ENCODE peak calls at places on chromosomes 13 and 19, in five cellular contexts. One of them, this sample, is unnamed. For H3K9me3, the result is how much of the 10 kb centered on the place peaks cover.

GRCh38 chr19:39937094-39937493 is 2.7 kb upstream of the FCGBP start:
- DNase-seq in Caco-2: no peak
- DNase-seq in PC-3: no peak
- DNase-seq in fibroblast of lung: no peak
- DNase-seq in heart right ventricle: no peak
- DNase-seq in this sample: no peak

GRCh38 chr13:50592412-50593145 is 250.9 kb downstream of the DLEU7 start:
- DNase-seq in Caco-2: no peak
- DNase-seq in PC-3: peak
- DNase-seq in fibroblast of lung: peak
- DNase-seq in heart right ventricle: no peak
- DNase-seq in this sample: no peak

GRCh38 chr19:36489920-36490415 is 607 bp upstream of the ZNF566 start:
- DNase-seq in Caco-2: peak
- DNase-seq in PC-3: peak
- DNase-seq in fibroblast of lung: peak
- DNase-seq in heart right ventricle: peak
- DNase-seq in this sample: peak

GRCh38 chr13:45370922-45371406 is 30.0 kb upstream of the TPT1 start:
- DNase-seq in Caco-2: no peak
- DNase-seq in PC-3: peak
- DNase-seq in fibroblast of lung: peak
- DNase-seq in heart right ventricle: peak
- DNase-seq in this sample: peak

GRCh38 chr19:31415322-31415721 is 66.1 kb upstream of the TSHZ3 start:
- DNase-seq in Caco-2: no peak
- DNase-seq in PC-3: no peak
- DNase-seq in fibroblast of lung: no peak
- DNase-seq in heart right ventricle: no peak
- DNase-seq in this sample: no peak

GRCh38 chr13:87123987-87124784 is 547.0 kb upstream of the SLITRK5 start:
- DNase-seq in Caco-2: peak
- DNase-seq in PC-3: peak
- DNase-seq in fibroblast of lung: peak
- DNase-seq in heart right ventricle: peak
- DNase-seq in this sample: peak

GRCh38 chr13:106534844-106535551 is 464 bp downstream of the EFNB2 start:
- DNase-seq in Caco-2: no peak
- DNase-seq in PC-3: peak
- DNase-seq in fibroblast of lung: peak
- DNase-seq in heart right ventricle: peak
- DNase-seq in this sample: peak

GRCh38 chr13:60016229-60016628 is 147.5 kb downstream of the DIAPH3 start:
- DNase-seq in Caco-2: no peak
- DNase-seq in PC-3: no peak
- DNase-seq in fibroblast of lung: peak
- DNase-seq in heart right ventricle: no peak
- DNase-seq in this sample: no peak

GRCh38 chr19:37942516-37942902 is 35.5 kb downstream of the SIPA1L3 start:
- DNase-seq in Caco-2: no peak
- DNase-seq in PC-3: no peak
- DNase-seq in fibroblast of lung: no peak
- DNase-seq in heart right ventricle: no peak
- DNase-seq in this sample: no peak

GRCh38 chr13:94696171-94696570 is 16.2 kb downstream of the SOX21 start:
- DNase-seq in Caco-2: no peak
- DNase-seq in PC-3: no peak
- DNase-seq in fibroblast of lung: no peak
- DNase-seq in heart right ventricle: no peak
- DNase-seq in this sample: no peak

GRCh38 chr13:38417727-38418126 is 68.1 kb downstream of the UFM1 start:
- DNase-seq in Caco-2: peak
- DNase-seq in PC-3: peak
- DNase-seq in fibroblast of lung: peak
- DNase-seq in heart right ventricle: no peak
- DNase-seq in this sample: no peak

GRCh38 chr19:10289836-10290438 is at the start of gene ICAM5:
- DNase-seq in Caco-2: no peak
- DNase-seq in PC-3: peak
- DNase-seq in fibroblast of lung: no peak
- DNase-seq in heart right ventricle: no peak
- DNase-seq in this sample: no peak

GRCh38 chr13:84645196-84646071 is 763.2 kb upstream of the SLITRK1 start:
- DNase-seq in Caco-2: no peak
- DNase-seq in PC-3: no peak
- DNase-seq in fibroblast of lung: no peak
- DNase-seq in heart right ventricle: no peak
- DNase-seq in this sample: peak

GRCh38 chr13:58085819-58086218 is 454.3 kb downstream of the PCDH17 start:
- DNase-seq in Caco-2: no peak
- DNase-seq in PC-3: no peak
- DNase-seq in fibroblast of lung: no peak
- DNase-seq in heart right ventricle: no peak
- DNase-seq in this sample: no peak

GRCh38 chr13:24680258-24680920 is at the start of gene ATP12A:
- DNase-seq in Caco-2: no peak
- DNase-seq in PC-3: no peak
- DNase-seq in fibroblast of lung: no peak
- DNase-seq in heart right ventricle: no peak
- DNase-seq in this sample: peak

GRCh38 chr13:53782400-53783030 is 753.9 kb downstream of the OLFM4 start:
- DNase-seq in Caco-2: no peak
- DNase-seq in PC-3: peak
- DNase-seq in fibroblast of lung: peak
- DNase-seq in heart right ventricle: no peak
- DNase-seq in this sample: peak

GRCh38 chr19:42284066-42284501 is 15.0 kb downstream of the CIC start:
- DNase-seq in Caco-2: peak
- DNase-seq in PC-3: no peak
- DNase-seq in fibroblast of lung: peak
- DNase-seq in heart right ventricle: peak
- DNase-seq in this sample: peak

GRCh38 chr13:102028198-102028597 is 373.6 kb downstream of the FGF14 start:
- DNase-seq in Caco-2: no peak
- DNase-seq in PC-3: no peak
- DNase-seq in fibroblast of lung: no peak
- DNase-seq in heart right ventricle: no peak
- DNase-seq in this sample: no peak

GRCh38 chr19:29687244-29687896 is 22.1 kb downstream of the PLEKHF1 start:
- DNase-seq in Caco-2: no peak
- DNase-seq in PC-3: peak
- DNase-seq in fibroblast of lung: peak
- DNase-seq in heart right ventricle: no peak
- DNase-seq in this sample: peak

GRCh38 chr19:2761876-2762782 is 20.9 kb downstream of the SGTA start:
- DNase-seq in Caco-2: no peak
- DNase-seq in PC-3: no peak
- DNase-seq in fibroblast of lung: no peak
- DNase-seq in heart right ventricle: no peak
- DNase-seq in this sample: no peak

GRCh38 chr13:44311011-44311481 is 62.6 kb upstream of the SERP2 start:
- DNase-seq in Caco-2: no peak
- DNase-seq in PC-3: peak
- DNase-seq in fibroblast of lung: peak
- DNase-seq in heart right ventricle: no peak
- DNase-seq in this sample: peak

GRCh38 chr19:17248011-17248776 is 2.5 kb upstream of the NR2F6 start:
- DNase-seq in Caco-2: peak
- DNase-seq in PC-3: no peak
- DNase-seq in fibroblast of lung: no peak
- DNase-seq in heart right ventricle: no peak
- DNase-seq in this sample: no peak

GRCh38 chr19:4121815-4122214 is 2.1 kb downstream of the MAP2K2 start:
- DNase-seq in Caco-2: no peak
- DNase-seq in PC-3: no peak
- DNase-seq in fibroblast of lung: no peak
- DNase-seq in heart right ventricle: no peak
- DNase-seq in this sample: no peak

GRCh38 chr13:104014803-104015645 is 948.8 kb upstream of the SLC10A2 start:
- DNase-seq in Caco-2: no peak
- DNase-seq in PC-3: no peak
- DNase-seq in fibroblast of lung: peak
- DNase-seq in heart right ventricle: no peak
- DNase-seq in this sample: peak

GRCh38 chr19:3249408-3249807 is 24.9 kb downstream of the CELF5 start:
- DNase-seq in Caco-2: peak
- DNase-seq in PC-3: peak
- DNase-seq in fibroblast of lung: no peak
- DNase-seq in heart right ventricle: no peak
- DNase-seq in this sample: no peak

GRCh38 chr19:52748336-52748950 is 13.6 kb upstream of the ZNF611 start:
- DNase-seq in Caco-2: no peak
- DNase-seq in PC-3: peak
- DNase-seq in fibroblast of lung: peak
- DNase-seq in heart right ventricle: no peak
- DNase-seq in this sample: no peak

GRCh38 chr19:2083174-2083854 is 12.8 kb downstream of the MOB3A start:
- DNase-seq in Caco-2: no peak
- DNase-seq in PC-3: no peak
- DNase-seq in fibroblast of lung: no peak
- DNase-seq in heart right ventricle: no peak
- DNase-seq in this sample: no peak

GRCh38 chr19:38975214-38975860 is at the start of gene FBXO17:
- DNase-seq in Caco-2: peak
- DNase-seq in PC-3: no peak
- DNase-seq in fibroblast of lung: peak
- DNase-seq in heart right ventricle: peak
- DNase-seq in this sample: peak

GRCh38 chr13:43331676-43332075 is 308.3 kb downstream of the DNAJC15 start:
- DNase-seq in Caco-2: no peak
- DNase-seq in PC-3: no peak
- DNase-seq in fibroblast of lung: peak
- DNase-seq in heart right ventricle: no peak
- DNase-seq in this sample: no peak

DNA sequence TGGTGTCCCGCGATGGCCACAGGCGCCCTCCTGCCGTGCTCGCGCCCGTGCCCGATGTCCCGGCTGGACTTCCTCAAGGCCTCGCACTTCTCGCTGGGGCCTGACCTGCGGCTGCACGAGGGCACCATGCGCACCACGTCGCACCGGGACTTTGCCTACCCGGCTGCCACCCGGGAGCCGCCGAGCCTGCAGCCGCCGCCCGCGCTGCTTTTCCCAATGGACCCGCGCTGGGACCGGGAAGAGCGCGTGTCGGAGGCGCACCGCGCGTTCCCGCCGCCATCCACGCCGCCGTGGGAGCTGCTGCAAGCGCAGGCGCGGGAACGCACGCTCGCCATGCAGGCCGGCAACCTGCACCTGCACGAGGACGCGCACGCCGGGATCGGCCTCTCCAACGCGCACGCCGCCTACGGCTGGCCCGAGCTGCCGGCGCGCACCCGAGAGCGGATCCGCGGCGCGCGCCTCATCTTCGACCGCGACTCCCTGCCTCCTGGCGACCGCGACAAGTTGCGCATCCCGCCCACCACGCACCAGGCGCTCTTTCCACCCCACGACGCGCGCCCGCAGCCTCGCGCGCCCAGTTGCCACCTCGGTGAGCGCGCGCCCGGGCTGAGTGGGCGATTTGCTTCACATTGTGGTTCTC is 12.1 kb upstream of the PEX11G start:
- DNase-seq in Caco-2: peak
- DNase-seq in PC-3: peak
- DNase-seq in fibroblast of lung: no peak
- DNase-seq in heart right ventricle: no peak
- DNase-seq in this sample: peak
- H3K4me3 ChIP-seq in Caco-2: peak
- H3K4me3 ChIP-seq in PC-3: peak
- H3K4me3 ChIP-seq in fibroblast of lung: no peak
- H3K4me3 ChIP-seq in heart right ventricle: peak
- H3K4me3 ChIP-seq in this sample: peak

GRCh38 chr19:56633021-56633420 is 9.9 kb upstream of the SMIM17 start:
- DNase-seq in Caco-2: no peak
- DNase-seq in PC-3: no peak
- DNase-seq in fibroblast of lung: no peak
- DNase-seq in heart right ventricle: no peak
- DNase-seq in this sample: no peak
- H3K9me3 ChIP-seq in Caco-2: under half
- H3K9me3 ChIP-seq in PC-3: under half
- H3K9me3 ChIP-seq in fibroblast of lung: under half
- H3K9me3 ChIP-seq in heart right ventricle: under half
- H3K9me3 ChIP-seq in this sample: under half

DNA sequence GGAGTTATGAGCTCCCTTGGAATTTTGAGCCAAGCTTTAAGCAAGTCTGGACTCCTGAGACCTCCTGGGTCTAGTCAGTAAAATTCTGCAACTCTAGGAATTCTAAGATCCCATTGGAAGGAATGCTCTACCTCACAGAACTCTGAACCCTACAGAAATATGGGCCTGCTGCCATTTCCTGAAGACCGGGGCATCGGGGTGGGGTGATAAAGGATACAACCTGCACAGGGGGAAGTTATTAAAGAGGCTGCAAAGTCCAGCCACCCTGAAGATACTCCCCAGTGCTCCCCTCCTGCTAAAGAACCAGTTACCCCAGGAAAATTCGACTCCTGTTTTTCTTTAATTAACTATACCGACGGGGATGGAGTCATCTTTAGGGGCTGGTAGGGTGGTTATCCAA is 2.4 kb upstream of the PPP1R37 start:
- DNase-seq in Caco-2: no peak
- DNase-seq in PC-3: no peak
- DNase-seq in fibroblast of lung: no peak
- DNase-seq in heart right ventricle: no peak
- DNase-seq in this sample: no peak
- H3K4me3 ChIP-seq in Caco-2: peak
- H3K4me3 ChIP-seq in PC-3: no peak
- H3K4me3 ChIP-seq in fibroblast of lung: no peak
- H3K4me3 ChIP-seq in heart right ventricle: peak
- H3K4me3 ChIP-seq in this sample: no peak

DNA sequence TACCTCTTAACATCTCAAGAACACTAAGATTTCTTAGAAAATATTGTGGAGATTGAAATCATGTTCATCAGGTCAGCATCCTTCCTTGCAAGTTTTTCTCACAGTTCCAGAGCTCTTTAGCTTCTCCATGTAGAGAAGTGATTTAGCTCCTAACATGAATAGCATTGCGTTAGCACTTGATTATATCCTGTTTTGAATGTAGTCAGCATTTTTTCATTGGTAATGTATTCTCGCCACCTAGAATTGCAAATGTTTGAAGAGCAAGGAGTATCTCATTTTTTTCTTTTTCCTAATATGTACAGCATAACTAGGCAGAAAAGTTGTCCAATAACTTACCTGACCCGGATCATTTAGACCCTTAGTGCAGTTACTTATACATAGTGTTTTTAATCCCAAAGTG is 6.6 kb downstream of the ZNF470 start:
- DNase-seq in Caco-2: no peak
- DNase-seq in PC-3: no peak
- DNase-seq in fibroblast of lung: no peak
- DNase-seq in heart right ventricle: no peak
- DNase-seq in this sample: no peak
- H3K9me3 ChIP-seq in Caco-2: half or more
- H3K9me3 ChIP-seq in PC-3: half or more
- H3K9me3 ChIP-seq in fibroblast of lung: under half
- H3K9me3 ChIP-seq in heart right ventricle: half or more
- H3K9me3 ChIP-seq in this sample: under half

This sample was measured in MG63.